ENCODE peak calls at places on chromosomes 4 and X, in five cellular contexts. A is body of pancreas, S is right cardiac atrium, C is brain microvascular endothelial cell, E is colonic mucosa. L is an unnamed sample.

GRCh38 chr4:141036786-141037185 is 96.5 kb downstream of the RNF150 start:
- DNase-seq in A (no peak), S (no peak), C (no peak), E (no peak), L (no peak)

GRCh38 chrX:37542791-37543190 is 28.7 kb upstream of the LANCL3 start:
- DNase-seq in A (no peak), S (no peak), C (no peak), E (no peak), L (no peak)

GRCh38 chr4:2141762-2142520 is 82.8 kb downstream of the NAT8L start:
- DNase-seq in A (no peak), S (no peak), C (no peak), E (no peak), L (no peak)

GRCh38 chr4:121950680-121951569 is 935 bp downstream of the TRPC3 start:
- DNase-seq in A (no peak), S (peak; percentile 28), C (no peak), E (peak; percentile 26), L (no peak)

GRCh38 chrX:14899607-14900006 is 26.4 kb downstream of the MOSPD2 start:
- DNase-seq in A (no peak), S (no peak), C (peak; percentile 48), E (no peak), L (no peak)

GRCh38 chr4:130640583-130640982 is 1544.6 kb downstream of the C4orf33 start:
- DNase-seq in A (no peak), S (no peak), C (no peak), E (no peak), L (no peak)

GRCh38 chrX:40273356-40274050 is 175.7 kb upstream of the BCOR start:
- DNase-seq in A (no peak), S (peak; percentile 33), C (no peak), E (no peak), L (no peak)

GRCh38 chr4:81508786-81509574 is 37.3 kb upstream of the RASGEF1B start:
- DNase-seq in A (no peak), S (no peak), C (no peak), E (no peak), L (no peak)

GRCh38 chrX:110462957-110463356 is 104.3 kb downstream of the RTL9 start:
- DNase-seq in A (no peak), S (no peak), C (no peak), E (no peak), L (no peak)

GRCh38 chr4:129598582-129598981 is 502.6 kb downstream of the C4orf33 start:
- DNase-seq in A (no peak), S (no peak), C (no peak), E (no peak), L (no peak)

GRCh38 chr4:182604161-182604591 is 313.0 kb downstream of the DCTD start:
- DNase-seq in A (no peak), S (no peak), C (peak; percentile 44), E (no peak), L (no peak)

GRCh38 chrX:79361192-79361870 is 5.8 kb downstream of the ITM2A start:
- DNase-seq in A (no peak), S (no peak), C (no peak), E (no peak), L (no peak)

GRCh38 chr4:122759639-122760310 is 27.3 kb downstream of the BBS12 start:
- DNase-seq in A (no peak), S (no peak), C (no peak), E (no peak), L (no peak)

GRCh38 chrX:148961990-148962389 is 461.6 kb downstream of the AFF2 start:
- DNase-seq in A (no peak), S (no peak), C (no peak), E (no peak), L (no peak)

GRCh38 chr4:101593666-101594065 is 196.9 kb upstream of the BANK1 start:
- DNase-seq in A (no peak), S (no peak), C (no peak), E (no peak), L (no peak)

GRCh38 chrX:38800981-38801845 is at the start of gene MID1IP1:
- DNase-seq in A (peak; percentile 93), S (peak; percentile 92), C (peak; percentile 91), E (peak; percentile 92), L (peak; percentile 73)

GRCh38 chr4:174136013-174136412 is 147.5 kb downstream of the FBXO8 start:
- DNase-seq in A (no peak), S (no peak), C (no peak), E (no peak), L (no peak)

GRCh38 chr4:73018595-73018994 is 50.9 kb downstream of the COX18 start:
- DNase-seq in A (no peak), S (no peak), C (no peak), E (no peak), L (no peak)

GRCh38 chr4:142016031-142016430 is 379.6 kb downstream of the IL15 start:
- DNase-seq in A (no peak), S (no peak), C (no peak), E (no peak), L (no peak)

GRCh38 chr4:103074598-103075434 is 1.7 kb downstream of the SLC9B2 start:
- DNase-seq in A (no peak), S (no peak), C (no peak), E (no peak), L (no peak)

GRCh38 chrX:111561851-111562250 is 50.4 kb downstream of the SERTM2 start:
- DNase-seq in A (no peak), S (no peak), C (no peak), E (no peak), L (no peak)

GRCh38 chr4:86910820-86911684 is 18.8 kb upstream of the C4orf36 start:
- DNase-seq in A (no peak), S (no peak), C (no peak), E (no peak), L (no peak)

GRCh38 chrX:15343075-15343476 is 7.8 kb upstream of the PIGA start:
- DNase-seq in A (no peak), S (peak; percentile 40), C (no peak), E (no peak), L (no peak)

GRCh38 chr4:73450398-73451004 is 14.5 kb downstream of the AFP start:
- DNase-seq in A (peak; percentile 24), S (peak; percentile 67), C (peak; percentile 92), E (no peak), L (no peak)

GRCh38 chrX:130575831-130576404 is 174.1 kb downstream of the RBMX2 start:
- DNase-seq in A (peak; percentile 30), S (peak; percentile 36), C (peak; percentile 14), E (peak; percentile 25), L (peak; percentile 8)

GRCh38 chr4:108535757-108536156 is 84.6 kb upstream of the RPL34 start:
- DNase-seq in A (no peak), S (no peak), C (no peak), E (peak; percentile 33), L (no peak)

GRCh38 chrX:66994729-66995128 is 355.9 kb upstream of the EDA2R start:
- DNase-seq in A (no peak), S (no peak), C (no peak), E (no peak), L (no peak)

GRCh38 chrX:17964871-17965270 is 103.8 kb upstream of the RAI2 start:
- DNase-seq in A (no peak), S (no peak), C (no peak), E (no peak), L (no peak)

GRCh38 chr4:89024051-89024675 is 32.8 kb downstream of the FAM13A start:
- DNase-seq in A (peak; percentile 64), S (peak; percentile 15), C (peak; percentile 73), E (peak; percentile 77), L (peak; percentile 10)

GRCh38 chr4:126698224-126698623 is 934.5 kb upstream of the INTU start:
- DNase-seq in A (no peak), S (no peak), C (no peak), E (no peak), L (no peak)

DNA sequence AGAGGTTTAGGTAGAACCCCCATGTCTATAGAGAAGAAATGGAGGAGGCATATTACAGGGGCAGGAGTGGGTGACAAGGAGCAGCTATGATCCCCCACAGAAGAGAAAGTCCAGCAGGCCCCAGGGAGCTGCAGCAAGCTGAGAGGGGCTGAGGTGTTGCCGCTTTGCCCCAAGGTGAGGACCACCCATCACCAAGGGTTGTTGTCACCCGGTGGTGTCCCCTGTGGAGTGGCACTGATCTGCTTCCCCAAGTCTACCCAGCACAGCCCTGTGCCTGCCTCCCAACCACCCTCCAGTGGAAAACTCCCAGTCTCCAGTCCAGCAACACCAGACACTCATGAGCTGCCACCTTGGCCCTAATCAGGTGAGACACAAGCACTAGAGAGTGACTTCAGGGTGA is 149.3 kb upstream of the NOCT start:
- DNase-seq in A (no peak), S (no peak), C (no peak), E (no peak), L (no peak)
- H3K27ac ChIP-seq in A (no peak overlapping the region), S (no peak overlapping the region), C (no peak overlapping the region), E (no peak overlapping the region), L (no peak overlapping the region)

DNA sequence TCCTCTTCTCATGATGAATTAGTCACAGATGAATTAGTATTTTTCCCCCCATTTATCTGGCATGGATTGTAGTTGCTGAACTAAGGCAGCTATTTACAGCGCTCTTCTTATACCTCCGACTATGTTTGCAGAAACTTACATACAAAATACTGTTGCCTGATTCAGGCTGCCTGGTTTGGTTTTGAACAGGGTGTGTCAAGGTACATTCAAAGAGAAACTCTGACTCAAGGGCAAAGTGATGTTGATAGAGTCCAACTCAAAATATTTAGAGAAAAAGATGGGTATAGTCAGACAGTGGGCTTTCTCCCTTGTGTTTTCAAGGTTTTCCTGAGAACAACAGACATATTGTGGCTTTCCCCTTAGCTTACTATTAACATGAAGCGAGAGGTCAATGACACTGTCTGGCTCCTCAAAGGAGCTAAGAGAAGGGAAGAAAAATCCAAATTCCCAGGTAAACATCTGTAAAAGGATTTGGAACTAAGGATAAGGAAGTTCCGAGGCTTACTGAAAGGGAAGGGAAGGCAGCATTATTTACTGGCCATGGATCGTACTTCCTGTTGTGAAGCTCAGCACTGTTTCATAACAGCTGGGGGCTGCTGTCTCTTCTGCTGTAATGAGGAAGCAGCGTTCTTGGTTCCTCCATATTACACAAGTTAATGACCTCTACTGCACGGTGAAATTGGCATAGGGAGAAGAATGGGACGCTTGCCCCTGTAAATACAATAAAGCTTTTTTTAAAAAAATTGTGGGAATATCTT is 30.9 kb downstream of the FAM9C start:
- DNase-seq in A (no peak), S (no peak), C (no peak), E (peak; percentile 46), L (no peak)
- H3K27ac ChIP-seq in A (peak overlapping the region; percentile 40), S (no peak overlapping the region), C (no peak overlapping the region), E (peak overlapping the region; percentile 58), L (no peak overlapping the region)

DNA sequence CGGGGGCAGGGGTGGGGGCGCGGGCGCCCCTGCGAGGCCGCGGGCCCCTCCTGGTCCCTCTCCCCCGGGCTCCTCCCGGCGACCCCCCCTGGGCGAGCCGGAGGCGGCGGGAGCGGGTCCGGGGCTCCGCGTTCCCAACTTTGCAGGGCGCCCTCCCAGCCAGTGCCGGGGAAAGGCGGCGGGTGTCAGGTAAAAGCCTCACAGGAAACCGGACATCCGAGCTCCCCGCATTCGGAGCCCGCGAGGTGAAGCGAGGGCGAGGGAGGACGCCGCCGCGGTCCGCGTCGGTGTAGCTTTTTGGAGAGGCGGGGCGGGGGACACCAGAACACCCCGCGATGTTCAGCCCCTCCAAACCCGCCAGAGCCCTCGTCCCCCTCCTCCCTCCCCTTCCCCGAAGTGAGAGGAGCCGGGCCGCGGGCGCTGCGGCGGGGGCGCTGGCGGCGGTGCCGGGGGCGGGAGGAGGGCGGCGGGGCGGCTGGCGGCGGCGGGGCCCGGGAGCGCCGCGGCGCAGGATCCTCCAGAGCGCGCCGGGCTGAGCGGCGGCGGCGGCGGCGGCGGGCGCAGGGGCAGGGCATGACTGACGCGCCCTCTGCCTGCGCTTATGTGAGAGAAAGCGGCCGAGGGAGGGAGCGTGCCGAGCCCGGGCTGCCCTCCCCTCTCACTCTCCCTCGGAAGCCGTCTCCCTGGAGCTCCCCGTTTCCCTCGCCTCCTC is at the start of gene VEGFC:
- DNase-seq in A (peak; percentile 40), S (peak; percentile 65), C (peak; percentile 70), E (peak; percentile 24), L (peak; percentile 7)
- H3K27ac ChIP-seq in A (peak within 1 kb of the TSS; percentile 13), S (peak within 1 kb of the TSS; percentile 4), C (peak within 1 kb of the TSS; percentile 93), E (no peak within 1 kb of the TSS), L (no peak within 1 kb of the TSS)

GRCh38 chr4:95059630-95060029 is 301.9 kb downstream of the BMPR1B start:
- DNase-seq in A (no peak), S (no peak), C (no peak), E (no peak), L (no peak)
- H3K27ac ChIP-seq in A (no peak overlapping the region), S (no peak overlapping the region), C (no peak overlapping the region), E (no peak overlapping the region), L (no peak overlapping the region)

L was measured in caudate nucleus.